ENCODE peak calls at places on chromosomes 13 and 19, in five cellular contexts. O, Z, H, A and E are unnamed samples.

GRCh38 chr19:48372904-48373303 is 8.7 kb downstream of the SYNGR4 start:
- DNase-seq in O (no peak), Z (no peak), H (no peak), A (no peak), E (no peak)

GRCh38 chr19:44712864-44713515 is 14.0 kb downstream of the CEACAM16 start:
- DNase-seq in O (no peak), Z (peak; percentile 22), H (no peak), A (no peak), E (no peak)

GRCh38 chr19:53552001-53552721 is 14.2 kb downstream of the ZNF331 start:
- DNase-seq in O (no peak), Z (no peak), H (no peak), A (no peak), E (no peak)

GRCh38 chr13:100658363-100658762 is 16.2 kb downstream of the TMTC4 start:
- DNase-seq in O (no peak), Z (no peak), H (no peak), A (no peak), E (no peak)

GRCh38 chr13:114078501-114079451 is 53.6 kb downstream of the RASA3 start:
- DNase-seq in O (peak; percentile 57), Z (peak; percentile 96), H (no peak), A (no peak), E (peak; percentile 89)

GRCh38 chr19:4971424-4971793 is 2.5 kb downstream of the KDM4B start:
- DNase-seq in O (no peak), Z (peak; percentile 36), H (no peak), A (no peak), E (no peak)

GRCh38 chr13:111912453-111912866 is 154.5 kb upstream of the SOX1 start:
- DNase-seq in O (no peak), Z (no peak), H (no peak), A (no peak), E (no peak)

GRCh38 chr13:27708325-27708724 is 84.0 kb upstream of the GSX1 start:
- DNase-seq in O (no peak), Z (no peak), H (no peak), A (no peak), E (peak; percentile 51)

GRCh38 chr19:16714702-16715294 is 4.8 kb upstream of the NWD1 start:
- DNase-seq in O (peak; percentile 34), Z (peak; percentile 41), H (peak; percentile 17), A (no peak), E (peak; percentile 39)

GRCh38 chr19:47432091-47432490 is 12.8 kb upstream of the MEIS3 start:
- DNase-seq in O (no peak), Z (no peak), H (no peak), A (no peak), E (no peak)

GRCh38 chr13:30698023-30698422 is 37.3 kb upstream of the ALOX5AP start:
- DNase-seq in O (no peak), Z (peak; percentile 33), H (no peak), A (no peak), E (peak; percentile 30)

GRCh38 chr13:20049558-20050473 is 91.3 kb downstream of the ZMYM2 start:
- DNase-seq in O (no peak), Z (peak; percentile 18), H (no peak), A (no peak), E (no peak)

GRCh38 chr19:38335949-38336637 is 463 bp downstream of the CATSPERG start:
- DNase-seq in O (peak; percentile 95), Z (peak; percentile 96), H (peak; percentile 92), A (no peak), E (peak; percentile 99)
- H3K4me3 ChIP-seq in O (peak overlapping the region; percentile 73), Z (peak overlapping the region; percentile 95), H (peak overlapping the region; percentile 94), A (peak overlapping the region; percentile 79), E (peak overlapping the region; percentile 62)

GRCh38 chr19:5987077-5987818 is 9.3 kb upstream of the RANBP3 start:
- DNase-seq in O (peak; percentile 66), Z (peak; percentile 83), H (peak; percentile 66), A (peak; percentile 58), E (peak; percentile 53)

GRCh38 chr19:5990289-5990797 is 12.4 kb upstream of the RANBP3 start:
- DNase-seq in O (no peak), Z (no peak), H (no peak), A (no peak), E (no peak)

GRCh38 chr19:5989388-5990074 is 11.6 kb upstream of the RANBP3 start:
- DNase-seq in O (no peak), Z (no peak), H (no peak), A (no peak), E (no peak)

GRCh38 chr19:5991244-5991838 is 13.4 kb upstream of the RANBP3 start:
- DNase-seq in O (no peak), Z (no peak), H (no peak), A (no peak), E (no peak)

DNA sequence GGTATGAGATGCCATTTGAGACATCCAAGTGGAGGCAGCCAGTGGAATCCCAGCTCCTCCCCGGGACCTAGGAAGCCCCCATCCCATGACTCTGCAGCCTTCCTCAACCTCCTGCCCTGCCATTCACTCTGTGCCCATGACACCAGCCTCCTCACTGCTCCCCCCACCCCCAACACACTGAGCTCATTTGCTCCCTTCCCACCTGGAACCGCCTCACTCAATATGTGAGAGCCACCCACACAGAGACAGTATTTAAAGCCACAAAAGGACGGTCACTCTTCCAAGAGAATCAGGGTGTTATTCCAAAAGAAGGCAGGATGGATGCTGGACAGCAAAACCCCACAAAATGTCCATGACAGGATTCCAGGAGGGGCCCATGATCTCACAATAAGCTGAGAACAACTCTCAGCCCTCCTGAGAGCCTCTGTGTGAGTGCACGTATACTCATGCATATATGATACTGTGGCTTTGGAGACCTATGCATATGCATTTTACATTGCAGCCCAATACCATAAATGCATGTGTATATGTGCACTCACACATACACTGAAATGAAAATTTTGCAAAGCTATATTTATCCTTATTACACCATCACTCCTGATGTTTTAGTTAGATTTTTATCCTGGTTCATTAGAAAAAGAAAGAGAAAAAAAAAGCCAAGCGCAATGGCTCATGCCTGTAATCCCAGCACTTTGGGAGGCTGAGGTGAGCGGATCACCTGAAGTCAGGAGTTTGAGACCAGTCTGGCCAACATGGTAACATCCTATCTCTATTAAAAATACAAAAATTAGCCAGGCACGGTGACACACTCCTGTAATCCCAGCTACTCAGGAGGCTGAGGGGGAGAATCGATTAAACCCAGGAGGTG is 10.8 kb upstream of the RANBP3 start:
- DNase-seq in O (no peak), Z (no peak), H (no peak), A (no peak), E (no peak)
- H3K4me3 ChIP-seq in O (no peak overlapping the region), Z (no peak overlapping the region), H (no peak overlapping the region), A (no peak overlapping the region), E (no peak overlapping the region)

GRCh38 chr19:41543582-41543981 is 32.4 kb upstream of the CEACAM21 start:
- DNase-seq in O (no peak), Z (no peak), H (no peak), A (no peak), E (no peak)

GRCh38 chr19:41541990-41542584 is 33.9 kb upstream of the CEACAM21 start:
- DNase-seq in O (peak; percentile 47), Z (peak; percentile 30), H (peak; percentile 74), A (no peak), E (peak; percentile 23)

GRCh38 chr19:41537789-41538188 is 38.2 kb upstream of the CEACAM21 start:
- DNase-seq in O (no peak), Z (peak; percentile 27), H (no peak), A (no peak), E (no peak)

GRCh38 chr19:41542622-41543021 is 33.3 kb upstream of the CEACAM21 start:
- DNase-seq in O (no peak), Z (no peak), H (no peak), A (no peak), E (no peak)

GRCh38 chr19:41540041-41540695 is 35.8 kb upstream of the CEACAM21 start:
- DNase-seq in O (no peak), Z (no peak), H (no peak), A (no peak), E (no peak)
- H3K4me3 ChIP-seq in O (no peak overlapping the region), Z (no peak overlapping the region), H (no peak overlapping the region), A (no peak overlapping the region), E (no peak overlapping the region)

GRCh38 chr13:106859505-106859904 is 291.6 kb upstream of the ARGLU1 start:
- DNase-seq in O (no peak), Z (no peak), H (no peak), A (no peak), E (no peak)

DNA sequence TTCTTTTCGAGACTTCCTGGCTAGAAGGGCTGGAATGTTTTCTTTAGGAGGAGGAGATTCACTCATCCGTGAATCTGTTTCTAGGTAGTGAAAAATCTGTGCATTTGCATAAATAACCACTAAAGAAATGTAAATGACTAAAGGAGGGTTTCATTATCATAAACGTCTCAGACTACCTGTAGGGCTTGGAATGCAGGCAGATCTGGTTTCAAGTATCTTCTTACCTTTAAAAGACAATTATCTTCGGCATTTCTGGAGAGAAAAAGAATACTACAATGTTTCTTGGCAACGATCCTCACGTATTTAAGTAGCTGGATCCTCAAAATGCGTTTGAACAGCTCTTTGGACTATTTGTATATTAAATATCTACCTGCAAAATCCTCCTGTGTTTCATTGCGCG is 291.0 kb upstream of the ARGLU1 start:
- DNase-seq in O (no peak), Z (no peak), H (no peak), A (no peak), E (no peak)
- H3K4me3 ChIP-seq in O (no peak overlapping the region), Z (no peak overlapping the region), H (no peak overlapping the region), A (peak overlapping the region; percentile 3), E (no peak overlapping the region)

GRCh38 chr19:50657222-50657669 is 8.0 kb downstream of the C19orf81 start:
- DNase-seq in O (no peak), Z (no peak), H (no peak), A (no peak), E (no peak)
- H3K4me3 ChIP-seq in O (no peak overlapping the region), Z (no peak overlapping the region), H (no peak overlapping the region), A (peak overlapping the region; percentile 59), E (no peak overlapping the region)

DNA sequence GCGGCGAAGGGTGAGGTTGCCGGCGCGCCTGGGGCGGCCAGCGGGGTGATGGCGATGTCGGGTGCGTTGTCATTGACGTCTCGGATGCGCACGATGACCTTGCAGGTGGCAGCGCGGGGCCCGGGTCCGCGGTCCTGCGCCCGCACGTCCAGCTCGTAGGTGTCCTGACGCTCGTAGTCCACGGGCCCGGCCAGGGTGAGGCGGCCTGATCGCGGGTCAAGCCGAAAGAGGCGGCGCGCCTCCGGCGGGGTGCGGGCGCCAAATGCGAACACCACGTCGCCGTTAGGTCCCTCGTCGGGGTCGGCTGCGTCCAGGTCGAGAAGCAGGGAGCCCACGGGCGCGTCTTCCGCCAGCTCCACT is 1.1 kb downstream of the PCDH8 start:
- DNase-seq in O (no peak), Z (no peak), H (no peak), A (no peak), E (no peak)
- H3K4me3 ChIP-seq in O (peak overlapping the region; percentile 24), Z (no peak overlapping the region), H (no peak overlapping the region), A (no peak overlapping the region), E (no peak overlapping the region)

DNA sequence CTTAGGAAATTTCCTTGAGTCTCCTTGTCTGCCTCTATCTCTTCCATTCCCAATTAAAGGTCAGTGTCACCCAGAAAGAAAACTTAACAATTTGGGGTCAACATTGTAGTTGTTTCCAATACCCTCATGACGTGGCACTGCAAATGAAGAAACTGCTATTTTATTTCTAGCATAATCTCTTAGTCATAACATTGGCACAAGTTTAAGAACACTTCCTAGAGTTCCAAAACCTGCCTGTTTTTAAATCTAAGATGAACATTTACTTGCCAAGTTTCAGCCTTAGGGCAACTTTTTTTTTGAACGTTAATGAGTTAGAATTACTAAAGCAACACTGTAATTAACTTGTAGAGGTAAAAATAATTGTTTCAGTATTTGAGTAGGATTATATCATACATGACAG is 108.0 kb downstream of the LMO7 start:
- DNase-seq in O (no peak), Z (no peak), H (no peak), A (no peak), E (no peak)
- H3K4me3 ChIP-seq in O (no peak overlapping the region), Z (no peak overlapping the region), H (no peak overlapping the region), A (no peak overlapping the region), E (no peak overlapping the region)

GRCh38 chr13:99375806-99376080 is 68.5 kb upstream of the GPR183 start:
- DNase-seq in O (no peak), Z (no peak), H (no peak), A (no peak), E (no peak)
- H3K4me3 ChIP-seq in O (no peak overlapping the region), Z (no peak overlapping the region), H (no peak overlapping the region), A (no peak overlapping the region), E (no peak overlapping the region)